ENCODE peak calls at places on chromosomes 2 and 18, in five cellular contexts. O is H1, S is K562, T is SK-N-SH, V is HepG2. Y is an unnamed sample.

GRCh38 chr2:51846018-51846417 is 814.1 kb upstream of the NRXN1 start:
- DNase-seq in S (no peak), O (no peak), V (no peak), T (no peak), Y (no peak)

GRCh38 chr2:85706063-85706462 is 11.9 kb downstream of the GNLY start:
- DNase-seq in T (no peak), V (no peak), S (no peak), O (no peak), Y (no peak)

GRCh38 chr18:79923896-79924585 is 27.4 kb downstream of the SLC66A2 start:
- DNase-seq in S (no peak), O (no peak), V (no peak), T (no peak), Y (no peak)

GRCh38 chr2:82215212-82215611 is 1910.7 kb upstream of the LRRTM1 start:
- DNase-seq in T (no peak), O (no peak), V (no peak), S (no peak), Y (no peak)

GRCh38 chr2:141341444-141341843 is 789.4 kb downstream of the LRP1B start:
- DNase-seq in T (no peak), S (no peak), O (no peak), V (no peak), Y (no peak)

GRCh38 chr2:206873426-206873825 is 65.9 kb upstream of the CPO start:
- DNase-seq in S (no peak), V (no peak), O (no peak), T (peak), Y (peak)

GRCh38 chr2:102376052-102376591 is 20.5 kb downstream of the IL18R1 start:
- DNase-seq in V (no peak), O (no peak), S (no peak), T (no peak), Y (no peak)

GRCh38 chr2:30519796-30520195 is 72.8 kb downstream of the LCLAT1 start:
- DNase-seq in T (no peak), O (no peak), V (no peak), S (no peak), Y (no peak)

GRCh38 chr2:119387381-119388129 is 20.8 kb downstream of the DBI start:
- DNase-seq in S (peak), T (peak), V (peak), O (no peak), Y (no peak)

GRCh38 chr2:112954364-112954763 is 23.4 kb upstream of the IL36G start:
- DNase-seq in S (no peak), O (no peak), T (no peak), V (no peak), Y (no peak)

GRCh38 chr2:221467610-221468009 is 104.5 kb downstream of the EPHA4 start:
- DNase-seq in T (no peak), V (no peak), O (no peak), S (no peak), Y (peak)

GRCh38 chr2:56687169-56687568 is 503.4 kb downstream of the CCDC85A start:
- DNase-seq in T (no peak), V (no peak), O (no peak), S (no peak), Y (no peak)

GRCh38 chr2:53793261-53793660 is 6.4 kb downstream of the ERLEC1 start:
- DNase-seq in S (no peak), O (no peak), T (no peak), V (no peak), Y (no peak)

GRCh38 chr2:234865040-234865439 is 86.8 kb upstream of the SH3BP4 start:
- DNase-seq in V (no peak), S (no peak), O (no peak), T (no peak), Y (no peak)

GRCh38 chr18:24616638-24617037 is 156.2 kb downstream of the HRH4 start:
- DNase-seq in V (no peak), T (no peak), S (no peak), O (no peak), Y (no peak)

GRCh38 chr18:67549946-67550345 is 33.4 kb upstream of the DSEL start:
- DNase-seq in O (no peak), S (no peak), V (no peak), T (no peak), Y (no peak)

GRCh38 chr2:116490511-116491145 is 1323.9 kb upstream of the DDX18 start:
- DNase-seq in S (no peak), O (no peak), T (no peak), V (no peak), Y (no peak)

GRCh38 chr18:48530399-48531081 is 8.3 kb upstream of the CTIF start:
- DNase-seq in V (no peak), T (no peak), O (no peak), S (no peak), Y (no peak)
- TF ChIP-seq JUND in V (no peak), T (no peak), O (no peak), S (no peak), Y (no peak)

GRCh38 chr2:179809606-179810005 is 51.8 kb downstream of the ZNF385B start:
- DNase-seq in V (no peak), O (no peak), T (no peak), S (no peak), Y (no peak)

GRCh38 chr2:179802483-179802882 is 58.9 kb downstream of the ZNF385B start:
- DNase-seq in V (no peak), S (no peak), T (no peak), O (no peak), Y (no peak)

GRCh38 chr2:179800776-179801175 is 60.6 kb downstream of the ZNF385B start:
- DNase-seq in S (no peak), V (no peak), T (no peak), O (no peak), Y (no peak)

DNA sequence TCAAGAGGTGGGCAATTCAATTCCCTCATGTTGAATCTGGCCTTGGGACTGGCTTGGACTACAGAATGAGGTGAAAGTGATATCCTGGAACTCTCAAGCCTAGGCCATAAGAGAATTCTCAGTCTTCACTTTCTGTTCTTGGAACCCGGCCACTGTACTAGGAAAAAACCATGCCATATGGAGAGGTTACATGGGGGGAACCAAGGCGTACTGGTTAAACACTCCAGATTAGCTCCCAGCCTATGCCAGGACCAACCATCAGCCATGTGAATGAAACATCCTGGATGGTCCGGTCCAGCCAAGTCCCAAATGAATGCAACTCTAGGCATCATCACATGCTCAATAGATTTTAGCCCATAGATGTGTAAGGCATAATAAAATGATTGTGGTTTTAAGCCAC is 56.4 kb downstream of the ZNF385B start:
- DNase-seq in V (no peak), T (no peak), S (no peak), O (no peak), Y (no peak)
- TF ChIP-seq JUND in V (no peak), T (no peak), S (no peak), O (no peak), Y (no peak)

DNA sequence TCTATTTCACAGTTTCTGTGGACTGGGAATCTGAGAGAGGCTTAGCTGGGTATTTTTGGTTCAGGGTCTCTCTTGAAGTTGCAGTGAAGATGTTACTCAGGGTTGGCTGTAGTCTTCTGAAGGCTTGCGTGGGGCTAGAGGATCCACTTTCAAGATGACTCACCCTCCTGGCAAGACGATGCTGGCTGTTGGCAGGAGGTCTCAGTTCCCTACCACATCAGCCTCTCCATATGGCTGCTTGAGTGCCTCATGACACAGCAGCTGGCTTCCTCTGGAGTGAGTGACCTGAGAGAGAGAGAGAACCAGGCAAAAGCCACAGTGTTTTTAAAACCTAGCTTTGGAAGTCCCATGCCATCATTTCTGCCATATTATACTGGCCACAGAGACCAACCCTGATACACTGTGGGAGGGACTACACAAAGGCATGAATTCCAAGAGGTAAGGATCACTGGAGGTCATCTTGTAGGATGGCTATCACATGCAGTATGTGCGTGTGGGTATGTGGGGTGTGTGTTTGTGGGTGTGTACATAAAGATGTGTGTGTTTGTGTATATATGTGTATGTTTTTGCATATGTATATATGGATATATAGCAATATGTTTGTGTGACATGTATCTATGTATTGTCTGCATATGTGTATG is 25.1 kb downstream of the DNPEP start:
- DNase-seq in O (no peak), V (no peak), S (no peak), T (no peak), Y (no peak)
- TF ChIP-seq JUND in O (no peak), V (no peak), S (no peak), T (peak), Y (no peak)

DNA sequence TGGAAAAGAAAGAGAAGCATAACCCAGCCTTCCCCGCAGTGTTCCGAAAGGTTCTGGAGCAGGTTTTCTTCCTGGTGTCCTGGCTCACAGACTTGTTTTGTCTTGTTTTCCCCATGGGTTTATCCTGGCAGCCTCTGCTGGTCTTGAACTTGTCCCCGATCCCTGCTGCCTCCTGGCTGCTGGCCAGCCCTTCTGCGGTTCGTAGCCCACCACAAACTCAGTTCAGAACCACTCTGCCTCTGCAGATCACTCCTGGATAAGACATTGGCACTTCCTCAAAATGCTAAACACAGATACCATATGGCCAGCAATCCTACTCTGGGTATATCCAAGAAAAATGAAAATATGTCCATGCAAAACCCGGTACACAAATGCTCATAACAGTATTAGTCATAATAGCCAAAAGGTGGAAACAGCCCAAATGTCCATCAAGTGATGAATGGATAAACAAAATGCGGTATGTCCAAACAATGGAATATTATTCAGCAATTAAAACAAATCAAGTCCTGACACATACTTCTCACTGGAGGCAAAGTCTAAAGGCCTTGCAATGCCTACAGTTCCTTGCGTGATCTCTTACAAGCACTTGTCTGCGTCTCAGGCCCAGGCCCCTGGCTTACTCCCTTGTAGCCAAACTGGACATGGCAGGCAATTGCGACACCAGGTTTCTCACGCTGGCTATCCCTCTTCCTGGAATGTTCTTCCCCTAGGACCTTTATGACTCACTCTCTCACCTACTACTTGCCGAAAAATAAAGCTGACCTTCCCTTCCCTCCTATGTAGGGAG is 28.0 kb upstream of the ARHGEF4 start:
- DNase-seq in S (no peak), T (no peak), V (no peak), O (no peak), Y (peak)
- TF ChIP-seq JUND in S (no peak), T (no peak), V (no peak), O (no peak), Y (no peak)

GRCh38 chr18:78816114-78816513 is 163.5 kb upstream of the SALL3 start:
- DNase-seq in T (no peak), O (no peak), V (no peak), S (no peak), Y (no peak)

GRCh38 chr18:78814766-78815165 is 164.9 kb upstream of the SALL3 start:
- DNase-seq in S (no peak), O (no peak), V (no peak), T (no peak), Y (no peak)

GRCh38 chr18:78813898-78814297 is 165.7 kb upstream of the SALL3 start:
- DNase-seq in S (no peak), V (no peak), O (no peak), T (no peak), Y (no peak)

GRCh38 chr18:78813156-78813555 is 166.5 kb upstream of the SALL3 start:
- DNase-seq in S (no peak), V (no peak), T (no peak), O (no peak), Y (no peak)

GRCh38 chr18:78814321-78814720 is 165.3 kb upstream of the SALL3 start:
- DNase-seq in S (no peak), T (no peak), O (peak), V (peak), Y (no peak)
- TF ChIP-seq JUND in S (no peak), T (no peak), O (no peak), V (no peak), Y (no peak)

DNA sequence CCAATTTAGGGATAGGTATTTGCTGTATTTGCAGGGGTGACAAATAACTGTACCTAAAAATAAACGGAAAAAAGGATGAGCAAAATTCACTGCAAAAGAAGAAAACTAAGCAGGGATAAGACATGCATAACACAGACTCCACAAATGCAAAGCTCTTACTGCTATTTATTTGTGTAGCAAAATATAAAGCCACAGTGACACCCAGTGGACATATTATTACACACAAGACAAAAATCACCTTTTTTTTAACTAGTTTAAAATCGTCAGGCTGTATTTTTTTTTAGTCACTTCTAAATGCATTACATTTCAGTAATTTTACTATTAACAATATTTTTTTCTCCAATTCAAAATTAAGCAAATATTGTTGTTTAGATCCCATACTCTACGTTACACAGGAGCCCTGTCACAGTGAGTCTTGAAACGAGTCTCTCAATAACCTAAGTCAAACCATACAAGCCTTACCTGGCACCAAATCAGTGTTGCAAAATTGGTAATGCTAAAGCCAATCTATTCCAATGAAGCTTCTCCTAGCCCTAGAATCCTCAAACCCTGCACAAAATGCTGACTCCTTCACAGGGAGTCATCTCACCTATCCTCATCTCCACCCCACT is 23.7 kb downstream of the METTL4 start:
- DNase-seq in T (peak), S (peak), O (no peak), V (peak), Y (peak)
- TF ChIP-seq JUND in T (no peak), S (no peak), O (no peak), V (no peak), Y (no peak)

DNA sequence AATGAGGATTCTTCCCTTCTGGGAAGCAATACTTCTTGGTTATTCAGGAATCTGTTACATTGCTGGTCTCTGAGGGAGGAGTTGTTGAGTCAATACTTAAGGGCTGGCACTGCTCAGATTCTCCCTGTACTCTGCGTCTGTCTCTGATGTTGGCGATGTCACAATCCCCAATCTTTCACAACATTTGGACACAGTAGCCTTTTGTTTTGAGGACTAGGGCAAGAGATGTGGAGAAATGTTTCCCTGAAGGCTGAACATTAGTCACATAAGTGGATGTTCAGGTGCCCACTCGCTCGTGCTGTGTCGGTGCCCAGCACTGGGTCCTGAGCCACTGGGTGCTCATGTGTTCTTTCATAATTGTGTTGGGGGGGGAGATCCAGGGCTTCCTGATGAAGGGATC is 55.0 kb downstream of the MAPK4 start:
- DNase-seq in T (no peak), S (no peak), O (no peak), V (peak), Y (no peak)
- TF ChIP-seq JUND in T (no peak), S (no peak), O (no peak), V (no peak), Y (no peak)

GRCh38 chr18:995641-996040 is 91.0 kb downstream of the ADCYAP1 start:
- DNase-seq in T (no peak), O (no peak), S (no peak), V (no peak), Y (peak)
- TF ChIP-seq JUND in T (no peak), O (no peak), S (no peak), V (no peak), Y (no peak)

DNA sequence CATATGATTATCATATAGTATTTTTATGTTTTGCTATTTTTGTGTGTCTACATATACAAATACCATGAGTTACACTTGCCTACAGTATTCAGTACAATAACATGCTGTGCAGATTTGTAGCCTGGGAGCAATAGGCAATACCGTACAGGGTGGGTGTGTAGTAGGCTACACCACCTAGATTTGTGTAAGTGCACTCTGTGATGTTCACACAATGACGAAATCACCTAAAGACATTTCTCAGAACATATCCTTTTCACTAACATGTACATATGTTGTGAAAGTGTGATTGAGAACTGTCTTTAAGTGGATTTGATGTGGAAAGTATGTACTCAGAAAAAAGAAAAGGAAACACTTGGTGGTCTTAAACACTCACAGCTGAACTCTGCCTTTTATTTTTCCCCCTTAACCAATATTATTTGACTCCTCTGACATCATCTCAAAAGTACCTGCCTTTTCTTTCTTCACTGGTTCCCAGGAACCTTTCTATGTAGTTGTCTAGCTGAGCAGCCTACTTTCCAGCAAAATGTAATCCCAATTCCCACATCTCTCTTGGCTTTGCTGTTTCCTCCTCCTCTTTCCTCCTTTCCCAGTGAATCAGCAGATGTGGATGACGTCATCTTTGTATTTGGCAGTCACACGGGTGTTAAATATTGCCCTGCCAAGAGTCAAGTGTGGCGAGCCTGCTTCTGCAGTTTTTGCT is 47.7 kb downstream of the OSBPL6 start:
- DNase-seq in V (no peak), O (no peak), T (peak), S (peak), Y (peak)
- TF ChIP-seq JUND in V (no peak), O (peak), T (peak), S (peak), Y (no peak)

GRCh38 chr2:106159867-106160785 is 34.0 kb downstream of the UXS1 start:
- DNase-seq in S (no peak), T (no peak), V (no peak), O (no peak), Y (no peak)
- TF ChIP-seq JUND in S (no peak), T (no peak), V (no peak), O (no peak), Y (no peak)

Y was measured in T47D.